ENCODE peak calls at places on chromosome 7, in eight cellular contexts. S is C1 segment of cervical spinal cord; L is cardiac fibroblast; O is breast epithelium; Q is ELR; E is NCI-H1105 treated with DMSO at 0.1 percent for 48 hours; N is fibroblast of the conjunctiva; A is CD4-positive, alpha-beta T cell. P is an unnamed sample.

GRCh38 chr7:27188666-27189559 is 3.9 kb upstream of the HOXA11 start:
- DNase-seq in S (no peak), L (peak), O (no peak), Q (peak), E (no peak), N (no peak), A (no peak), P (peak)

GRCh38 chr7:46557295-46557711 is 636.2 kb upstream of the IGFBP3 start:
- DNase-seq in S (no peak), L (no peak), O (no peak), Q (no peak), E (no peak), N (no peak), A (no peak), P (no peak)

GRCh38 chr7:32502656-32503189 is 7.4 kb downstream of the AVL9 start:
- DNase-seq in S (no peak), L (no peak), O (no peak), Q (no peak), E (no peak), N (no peak), A (no peak), P (no peak)

GRCh38 chr7:131507592-131508331 is 48.7 kb downstream of the PODXL start:
- DNase-seq in S (peak), L (peak), O (peak), Q (peak), E (peak), N (peak), A (peak), P (peak)

GRCh38 chr7:48052748-48053147 is 17.4 kb downstream of the C7orf57 start:
- DNase-seq in S (no peak), L (peak), O (no peak), Q (peak), E (no peak), N (no peak), A (no peak), P (no peak)

GRCh38 chr7:38105874-38106483 is 72.1 kb upstream of the STARD3NL start:
- DNase-seq in S (no peak), L (peak), O (no peak), Q (peak), E (peak), N (peak), A (no peak), P (peak)

GRCh38 chr7:140495514-140496097 is 16.3 kb upstream of the MKRN1 start:
- DNase-seq in S (no peak), L (no peak), O (no peak), Q (no peak), E (no peak), N (no peak), A (no peak), P (no peak)

GRCh38 chr7:101943889-101944605 is 126.6 kb downstream of the CUX1 start:
- DNase-seq in S (no peak), L (no peak), O (no peak), Q (no peak), E (no peak), N (no peak), A (no peak), P (no peak)

GRCh38 chr7:76191783-76192240 is 9.9 kb upstream of the SRRM3 start:
- DNase-seq in S (no peak), L (peak), O (no peak), Q (peak), E (no peak), N (no peak), A (no peak), P (peak)

GRCh38 chr7:104328308-104328969 is at the start of gene LHFPL3:
- DNase-seq in S (peak), L (peak), O (no peak), Q (no peak), E (peak), N (no peak), A (no peak), P (peak)

GRCh38 chr7:4931932-4932331 is 27.1 kb downstream of the MMD2 start:
- DNase-seq in S (peak), L (no peak), O (peak), Q (peak), E (peak), N (no peak), A (no peak), P (peak)

GRCh38 chr7:96342036-96342435 is 20.1 kb upstream of the SLC25A13 start:
- DNase-seq in S (no peak), L (no peak), O (no peak), Q (no peak), E (no peak), N (no peak), A (no peak), P (no peak)

GRCh38 chr7:36661135-36661840 is 63.0 kb downstream of the AOAH start:
- DNase-seq in S (no peak), L (no peak), O (no peak), Q (peak), E (no peak), N (no peak), A (no peak), P (no peak)

GRCh38 chr7:30684351-30684750 is 2.1 kb upstream of the CRHR2 start:
- DNase-seq in S (no peak), L (no peak), O (no peak), Q (no peak), E (no peak), N (no peak), A (no peak), P (no peak)

GRCh38 chr7:80135306-80136104 is 874 bp downstream of the GNAI1 start:
- DNase-seq in S (peak), L (peak), O (no peak), Q (peak), E (peak), N (no peak), A (no peak), P (no peak)

GRCh38 chr7:129258649-129259389 is 34.0 kb downstream of the AHCYL2 start:
- DNase-seq in S (no peak), L (peak), O (no peak), Q (no peak), E (peak), N (no peak), A (no peak), P (no peak)

GRCh38 chr7:109844362-109844761 is 1246.6 kb upstream of the LRRN3 start:
- DNase-seq in S (no peak), L (peak), O (no peak), Q (peak), E (peak), N (no peak), A (no peak), P (no peak)

GRCh38 chr7:70595741-70596574 is 536.0 kb upstream of the GALNT17 start:
- DNase-seq in S (no peak), L (no peak), O (no peak), Q (no peak), E (peak), N (no peak), A (no peak), P (peak)

GRCh38 chr7:140876519-140877248 is 48.0 kb downstream of the BRAF start:
- DNase-seq in S (no peak), L (peak), O (no peak), Q (peak), E (no peak), N (peak), A (no peak), P (no peak)

GRCh38 chr7:64294701-64295420 is 18.9 kb upstream of the ZNF736 start:
- DNase-seq in S (no peak), L (no peak), O (no peak), Q (no peak), E (no peak), N (no peak), A (no peak), P (no peak)

GRCh38 chr7:27238979-27239779 is 3.4 kb upstream of the EVX1 start:
- DNase-seq in S (no peak), L (no peak), O (no peak), Q (no peak), E (no peak), N (no peak), A (no peak), P (no peak)

GRCh38 chr7:114086491-114086905 is 167.7 kb upstream of the PPP1R3A start:
- DNase-seq in S (no peak), L (no peak), O (no peak), Q (peak), E (peak), N (no peak), A (no peak), P (peak)

GRCh38 chr7:43834463-43835251 is 34.7 kb downstream of the MRPS24 start:
- DNase-seq in S (no peak), L (peak), O (no peak), Q (peak), E (no peak), N (peak), A (peak), P (no peak)

GRCh38 chr7:44990520-44991023 is 9.4 kb upstream of the CCM2 start:
- DNase-seq in S (no peak), L (peak), O (no peak), Q (no peak), E (peak), N (no peak), A (no peak), P (no peak)